ENCODE peak calls at places on chromosomes 12 and 14, in six cellular contexts. O, A, L, N, B and H are unnamed samples. For H3K4me1, the result is how much of the 10 kb centered on the place peaks cover.

GRCh38 chr12:88401153-88401552 is 179.1 kb downstream of the KITLG start:
- DNase-seq in O (no peak), A (peak), L (no peak), N (no peak), B (peak), H (no peak)

GRCh38 chr12:30585877-30586276 is 109.8 kb downstream of the IPO8 start:
- DNase-seq in O (no peak), A (no peak), L (no peak), N (no peak), B (no peak), H (no peak)

GRCh38 chr12:24909667-24910066 is 39.2 kb downstream of the BCAT1 start:
- DNase-seq in O (peak), A (no peak), L (peak), N (peak), B (no peak), H (no peak)

GRCh38 chr12:81811066-81811777 is 52.1 kb upstream of the PPFIA2 start:
- DNase-seq in O (peak), A (no peak), L (no peak), N (no peak), B (no peak), H (no peak)

GRCh38 chr14:88613552-88614010 is 50.7 kb downstream of the ZC3H14 start:
- DNase-seq in O (peak), A (peak), L (no peak), N (no peak), B (peak), H (no peak)

GRCh38 chr14:34623506-34623905 is 6.4 kb downstream of the SNX6 start:
- DNase-seq in O (no peak), A (peak), L (no peak), N (no peak), B (peak), H (no peak)

GRCh38 chr14:52352546-52352945 is 38.4 kb downstream of the PTGER2 start:
- DNase-seq in O (no peak), A (peak), L (no peak), N (no peak), B (no peak), H (no peak)

GRCh38 chr14:64388533-64389243 is 535 bp downstream of the MTHFD1 start:
- DNase-seq in O (peak), A (peak), L (no peak), N (no peak), B (peak), H (no peak)

GRCh38 chr12:67426067-67426466 is 156.9 kb downstream of the CAND1 start:
- DNase-seq in O (peak), A (peak), L (no peak), N (no peak), B (no peak), H (no peak)

GRCh38 chr14:58717211-58717610 is 79.4 kb downstream of the DACT1 start:
- DNase-seq in O (no peak), A (no peak), L (no peak), N (no peak), B (no peak), H (no peak)

GRCh38 chr12:49609875-49610154 is 4.4 kb upstream of the FAM186B start:
- DNase-seq in O (no peak), A (no peak), L (no peak), N (no peak), B (peak), H (no peak)

GRCh38 chr12:49482095-49483051 is 56.5 kb upstream of the KCNH3 start:
- DNase-seq in O (no peak), A (peak), L (no peak), N (no peak), B (peak), H (no peak)

GRCh38 chr12:115871714-115872113 is 405.8 kb downstream of the MED13L start:
- DNase-seq in O (peak), A (peak), L (no peak), N (no peak), B (peak), H (no peak)

GRCh38 chr14:21017528-21018245 is 7.2 kb downstream of the NDRG2 start:
- DNase-seq in O (no peak), A (no peak), L (no peak), N (no peak), B (no peak), H (no peak)

GRCh38 chr12:3380200-3381020 is 110.6 kb upstream of the PRMT8 start:
- DNase-seq in O (no peak), A (no peak), L (no peak), N (no peak), B (no peak), H (no peak)

GRCh38 chr14:61864329-61864898 is 102.2 kb downstream of the SNAPC1 start:
- DNase-seq in O (no peak), A (no peak), L (no peak), N (no peak), B (no peak), H (no peak)

DNA sequence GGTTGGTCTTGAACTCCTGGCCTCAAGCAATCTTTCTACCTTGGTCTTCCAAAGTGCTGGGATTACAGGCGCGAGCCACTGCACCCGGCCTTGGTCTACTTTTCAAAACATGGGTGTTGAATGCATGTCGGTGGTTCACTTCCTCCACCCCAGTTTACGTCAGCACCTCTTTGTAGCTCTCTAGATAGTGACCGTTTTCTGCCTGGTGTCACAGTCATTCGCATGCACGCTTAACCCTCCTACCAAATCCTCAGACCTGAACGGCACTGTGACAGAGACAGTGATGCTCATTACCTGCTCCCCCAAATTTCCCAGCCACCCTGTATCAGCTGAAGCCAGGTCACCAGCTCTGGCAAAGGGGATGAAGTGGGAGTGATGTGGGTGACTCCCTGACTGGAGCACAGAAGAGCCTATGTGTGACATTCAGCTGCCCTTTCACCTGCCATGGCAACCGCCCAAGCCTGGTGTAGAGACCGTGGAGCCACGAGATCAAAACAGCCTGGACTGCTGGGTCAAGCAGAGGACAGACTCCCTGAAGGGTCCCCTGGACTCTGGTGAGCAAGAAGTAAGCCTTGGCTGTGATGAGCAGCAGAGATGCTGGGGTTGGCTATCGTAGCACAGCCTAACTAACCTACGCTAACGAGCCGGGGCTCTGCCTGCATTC is 66.2 kb upstream of the GPR68 start:
- DNase-seq in O (no peak), A (no peak), L (peak), N (no peak), B (no peak), H (no peak)
- H3K4me1 ChIP-seq in O (under half), A (under half), L (under half), N (under half), B (under half), H (under half)

GRCh38 chr12:14390885-14391530 is 25.5 kb downstream of the ATF7IP start:
- DNase-seq in O (no peak), A (no peak), L (no peak), N (no peak), B (no peak), H (no peak)
- H3K4me1 ChIP-seq in O (under half), A (under half), L (under half), N (under half), B (under half), H (under half)

DNA sequence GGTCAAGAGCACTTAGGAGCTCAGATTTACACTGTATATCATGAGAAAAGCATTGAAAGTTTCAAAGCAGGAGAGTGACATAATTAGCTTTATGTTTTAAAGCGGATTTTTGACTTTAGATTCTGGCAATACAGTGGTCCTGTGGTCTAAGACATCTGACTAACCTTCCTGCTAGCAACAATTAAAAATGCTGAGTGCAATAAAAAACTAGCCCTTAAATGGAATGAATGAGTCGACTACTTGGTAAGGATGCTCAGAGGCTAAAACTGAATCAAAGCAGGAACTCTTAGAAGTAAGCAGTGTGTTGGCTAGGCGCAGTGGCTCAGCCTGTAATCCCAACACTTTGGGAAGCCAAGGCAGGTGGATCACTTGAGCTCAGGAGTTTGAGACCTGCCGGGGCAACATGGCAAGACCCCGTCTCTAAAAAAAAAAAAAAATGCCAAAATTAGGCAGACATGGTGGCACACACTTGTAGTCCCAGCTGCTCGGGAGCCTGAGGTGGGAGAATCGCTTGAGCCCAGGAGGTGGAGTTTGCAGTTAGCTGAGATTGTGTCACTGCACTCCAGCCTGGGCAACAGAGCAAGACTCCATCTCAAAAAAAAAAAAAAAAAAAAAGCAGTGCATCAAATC is 18.9 kb downstream of the BICD1 start:
- DNase-seq in O (no peak), A (no peak), L (no peak), N (no peak), B (peak), H (no peak)
- H3K4me1 ChIP-seq in O (under half), A (under half), L (under half), N (under half), B (under half), H (under half)

DNA sequence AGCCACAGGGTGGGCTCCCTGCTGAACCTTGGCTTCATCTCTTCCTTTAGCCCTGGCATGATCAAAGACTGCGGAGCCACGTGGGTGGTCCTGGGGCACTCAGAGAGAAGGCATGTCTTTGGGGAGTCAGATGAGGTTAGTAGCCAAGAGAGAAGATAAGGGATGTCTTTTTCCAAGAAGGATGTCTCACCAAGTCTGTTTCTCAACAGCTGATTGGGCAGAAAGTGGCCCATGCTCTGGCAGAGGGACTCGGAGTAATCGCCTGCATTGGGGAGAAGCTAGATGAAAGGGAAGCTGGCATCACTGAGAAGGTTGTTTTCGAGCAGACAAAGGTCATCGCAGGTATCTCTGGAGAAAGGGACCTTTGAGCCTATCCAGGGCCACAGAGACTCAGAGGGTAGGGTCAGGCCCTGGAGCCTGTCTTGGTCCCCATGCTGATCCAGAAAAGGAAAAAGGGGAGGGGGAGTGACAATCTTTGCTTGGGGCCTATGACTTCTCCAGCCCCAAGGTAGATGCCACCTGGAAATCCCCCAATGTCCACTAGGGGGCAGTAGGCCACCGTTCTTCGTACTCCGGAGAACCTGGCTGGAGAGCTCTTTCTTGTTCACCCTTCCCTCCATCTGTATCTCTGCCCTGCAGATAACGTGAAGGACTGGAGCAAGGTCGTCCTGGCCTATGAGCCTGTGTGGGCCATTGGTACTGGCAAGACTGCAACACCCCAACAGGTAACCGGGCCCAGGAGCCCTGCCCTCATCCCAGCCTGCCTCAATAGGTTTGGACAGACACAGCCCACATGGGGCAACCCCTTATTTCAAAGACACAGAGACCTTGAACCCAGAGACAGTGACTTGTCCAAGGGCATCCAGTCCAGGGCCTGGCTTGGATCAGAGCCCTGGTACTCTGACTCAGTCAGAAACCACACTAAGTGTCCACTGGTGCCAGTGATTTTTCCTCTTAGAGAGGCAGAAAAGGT is 2.0 kb downstream of the TPI1 start:
- DNase-seq in O (peak), A (peak), L (peak), N (peak), B (peak), H (no peak)
- H3K4me1 ChIP-seq in O (under half), A (under half), L (half or more), N (under half), B (under half), H (under half)

GRCh38 chr14:68367444-68368014 is 425.3 kb downstream of the ZFP36L1 start:
- DNase-seq in O (no peak), A (no peak), L (no peak), N (no peak), B (no peak), H (no peak)

GRCh38 chr14:68365228-68365627 is 427.6 kb downstream of the ZFP36L1 start:
- DNase-seq in O (peak), A (no peak), L (no peak), N (no peak), B (peak), H (no peak)

GRCh38 chr14:68368850-68369249 is 424.0 kb downstream of the ZFP36L1 start:
- DNase-seq in O (no peak), A (no peak), L (no peak), N (no peak), B (no peak), H (no peak)

GRCh38 chr14:68364823-68365222 is 428.0 kb downstream of the ZFP36L1 start:
- DNase-seq in O (no peak), A (no peak), L (no peak), N (no peak), B (no peak), H (no peak)

DNA sequence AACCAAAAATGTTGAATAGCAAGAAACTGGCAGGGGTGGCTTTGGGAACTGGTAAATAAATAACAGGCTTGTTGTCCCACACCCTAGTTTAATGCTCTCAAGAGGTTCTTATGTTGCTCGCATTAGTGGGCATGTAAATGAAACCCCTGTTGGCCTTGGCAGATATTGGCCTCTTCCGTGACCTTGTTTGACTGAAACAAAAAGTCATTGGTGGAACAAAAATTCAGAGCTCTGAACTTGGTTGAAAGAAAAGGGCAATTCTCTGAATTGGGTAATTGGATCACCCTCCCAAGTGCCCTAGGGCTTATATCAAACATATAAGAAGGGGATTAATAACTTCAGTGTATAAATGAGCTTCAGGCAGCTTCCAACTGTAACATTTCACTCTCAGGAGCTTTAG is 426.2 kb downstream of the ZFP36L1 start:
- DNase-seq in O (no peak), A (no peak), L (no peak), N (no peak), B (no peak), H (no peak)
- H3K4me1 ChIP-seq in O (under half), A (under half), L (under half), N (under half), B (under half), H (under half)